ENCODE peak calls at places on chromosomes 12 and 14, in ten cellular contexts. K is effector CD8-positive, alpha-beta T cell; C is T-helper 9 cell; H is PC-3; X is type B pancreatic cell; T is NCI-H2171 treated with DMSO at 0.1 percent for 48 hours; S is anterior cingulate cortex; Z is lower lobe of right lung; W is 8988T; E is ACHN. B is an unnamed sample.

GRCh38 chr12:77847665-77848431 is 17.2 kb downstream of the NAV3 start:
- DNase-seq in K (no peak), C (no peak), H (peak; percentile 91), X (no peak), T (no peak), S (no peak), Z (no peak), W (no peak), E (no peak), B (no peak)

GRCh38 chr12:92574046-92574783 is 128.6 kb upstream of the PLEKHG7 start:
- DNase-seq in K (no peak), C (no peak), H (peak; percentile 69), X (no peak), T (peak; percentile 84), S (no peak), Z (no peak), W (peak; percentile 22), E (peak; percentile 51), B (no peak)

GRCh38 chr12:19263666-19264065 is 134.1 kb downstream of the PLEKHA5 start:
- DNase-seq in K (no peak), C (no peak), H (no peak), X (no peak), T (no peak), S (no peak), Z (no peak), W (no peak), E (no peak), B (no peak)

GRCh38 chr14:91089958-91090535 is 23.8 kb upstream of the DGLUCY start:
- DNase-seq in K (no peak), C (no peak), H (no peak), X (no peak), T (peak; percentile 38), S (no peak), Z (no peak), W (no peak), E (no peak), B (no peak)

GRCh38 chr14:58171090-58171489 is 19.1 kb upstream of the ARMH4 start:
- DNase-seq in K (no peak), C (no peak), H (peak; percentile 99), X (peak; percentile 72), T (peak; percentile 98), S (no peak), Z (peak; percentile 77), W (peak; percentile 74), E (peak; percentile 82), B (no peak)

GRCh38 chr12:115261691-115262398 is 577.9 kb upstream of the TBX3 start:
- DNase-seq in K (no peak), C (no peak), H (no peak), X (no peak), T (no peak), S (no peak), Z (no peak), W (no peak), E (no peak), B (no peak)

GRCh38 chr14:94059998-94060397 is 21.0 kb downstream of the DDX24 start:
- DNase-seq in K (no peak), C (no peak), H (no peak), X (no peak), T (no peak), S (no peak), Z (no peak), W (no peak), E (no peak), B (peak; percentile 38)

GRCh38 chr14:55115861-55116245 is 13.2 kb upstream of the LGALS3 start:
- DNase-seq in K (no peak), C (no peak), H (no peak), X (no peak), T (peak; percentile 61), S (no peak), Z (no peak), W (no peak), E (no peak), B (no peak)

GRCh38 chr12:49244161-49244560 is 20.7 kb upstream of the TUBA1C start:
- DNase-seq in K (no peak), C (no peak), H (no peak), X (no peak), T (no peak), S (no peak), Z (no peak), W (no peak), E (peak; percentile 55), B (no peak)

GRCh38 chr12:88243886-88244491 is 101.9 kb downstream of the TMTC3 start:
- DNase-seq in K (no peak), C (no peak), H (no peak), X (no peak), T (no peak), S (no peak), Z (no peak), W (no peak), E (no peak), B (no peak)

GRCh38 chr12:90899456-90900182 is 55.4 kb downstream of the CCER1 start:
- DNase-seq in K (no peak), C (no peak), H (peak; percentile 64), X (no peak), T (no peak), S (no peak), Z (no peak), W (no peak), E (no peak), B (no peak)

GRCh38 chr14:77498120-77498979 is at the start of gene ISM2:
- DNase-seq in K (no peak), C (peak; percentile 6), H (peak; percentile 44), X (no peak), T (peak; percentile 33), S (no peak), Z (peak; percentile 51), W (peak; percentile 79), E (peak; percentile 32), B (no peak)

GRCh38 chr14:61716956-61717355 is 21.6 kb downstream of the HIF1A start:
- DNase-seq in K (no peak), C (no peak), H (no peak), X (no peak), T (no peak), S (no peak), Z (no peak), W (no peak), E (no peak), B (no peak)

GRCh38 chr14:76090611-76091010 is 61.1 kb upstream of the GPATCH2L start:
- DNase-seq in K (no peak), C (no peak), H (no peak), X (no peak), T (no peak), S (no peak), Z (no peak), W (no peak), E (no peak), B (no peak)

GRCh38 chr12:51013441-51013840 is 12.7 kb downstream of the SLC11A2 start:
- DNase-seq in K (no peak), C (no peak), H (no peak), X (no peak), T (no peak), S (no peak), Z (no peak), W (no peak), E (no peak), B (no peak)

GRCh38 chr12:114649585-114649984 is 34.4 kb downstream of the TBX3 start:
- DNase-seq in K (no peak), C (no peak), H (no peak), X (no peak), T (no peak), S (no peak), Z (no peak), W (no peak), E (no peak), B (no peak)

GRCh38 chr12:124727244-124727673 is 136.4 kb downstream of the SCARB1 start:
- DNase-seq in K (no peak), C (no peak), H (peak; percentile 95), X (no peak), T (no peak), S (peak; percentile 42), Z (peak; percentile 87), W (peak; percentile 65), E (no peak), B (no peak)

GRCh38 chr12:120000556-120000955 is 11.5 kb downstream of the BICDL1 start:
- DNase-seq in K (no peak), C (no peak), H (no peak), X (no peak), T (no peak), S (no peak), Z (no peak), W (no peak), E (no peak), B (no peak)

GRCh38 chr14:33307691-33308369 is 369.2 kb downstream of the NPAS3 start:
- DNase-seq in K (no peak), C (no peak), H (peak; percentile 16), X (no peak), T (peak; percentile 84), S (peak; percentile 12), Z (no peak), W (no peak), E (no peak), B (no peak)